ENCODE peak calls at places on chromosomes 12 and 14, in five cellular contexts. One of them, this sample, is unnamed.

GRCh38 chr12:89901319-89901718 is 192.7 kb upstream of the ATP2B1 start:
- DNase-seq in left lung: no peak
- DNase-seq in HepG2: no peak
- DNase-seq in psoas muscle: no peak
- DNase-seq in Caco-2: no peak
- DNase-seq in this sample: no peak

GRCh38 chr14:105894978-105895881 is 368.8 kb downstream of the TMEM121 start:
- DNase-seq in left lung: peak; percentile 21
- DNase-seq in HepG2: no peak
- DNase-seq in psoas muscle: peak; percentile 2
- DNase-seq in Caco-2: peak; percentile 10
- DNase-seq in this sample: no peak

GRCh38 chr14:99258341-99258781 is 13.6 kb downstream of the BCL11B start:
- DNase-seq in left lung: no peak
- DNase-seq in HepG2: no peak
- DNase-seq in psoas muscle: no peak
- DNase-seq in Caco-2: no peak
- DNase-seq in this sample: no peak

GRCh38 chr14:55638665-55639064 is 58.7 kb downstream of the KTN1 start:
- DNase-seq in left lung: no peak
- DNase-seq in HepG2: no peak
- DNase-seq in psoas muscle: no peak
- DNase-seq in Caco-2: no peak
- DNase-seq in this sample: no peak

GRCh38 chr14:37340353-37340752 is 142.6 kb downstream of the MIPOL1 start:
- DNase-seq in left lung: no peak
- DNase-seq in HepG2: peak; percentile 39
- DNase-seq in psoas muscle: no peak
- DNase-seq in Caco-2: no peak
- DNase-seq in this sample: no peak

GRCh38 chr12:26429070-26429691 is 233.8 kb downstream of the SSPN start:
- DNase-seq in left lung: no peak
- DNase-seq in HepG2: peak; percentile 83
- DNase-seq in psoas muscle: no peak
- DNase-seq in Caco-2: no peak
- DNase-seq in this sample: no peak

GRCh38 chr12:78628701-78629100 is 235.9 kb upstream of the SYT1 start:
- DNase-seq in left lung: no peak
- DNase-seq in HepG2: no peak
- DNase-seq in psoas muscle: no peak
- DNase-seq in Caco-2: no peak
- DNase-seq in this sample: no peak

GRCh38 chr12:76666272-76666845 is 97.6 kb upstream of the ZDHHC17 start:
- DNase-seq in left lung: no peak
- DNase-seq in HepG2: no peak
- DNase-seq in psoas muscle: no peak
- DNase-seq in Caco-2: no peak
- DNase-seq in this sample: no peak

GRCh38 chr14:89180546-89180945 is 236.5 kb downstream of the FOXN3 start:
- DNase-seq in left lung: no peak
- DNase-seq in HepG2: no peak
- DNase-seq in psoas muscle: no peak
- DNase-seq in Caco-2: no peak
- DNase-seq in this sample: no peak

GRCh38 chr14:72752034-72752412 is 141.9 kb downstream of the DPF3 start:
- DNase-seq in left lung: no peak
- DNase-seq in HepG2: no peak
- DNase-seq in psoas muscle: no peak
- DNase-seq in Caco-2: no peak
- DNase-seq in this sample: no peak

GRCh38 chr12:12823308-12823707 is 10.2 kb downstream of the DDX47 start:
- DNase-seq in left lung: no peak
- DNase-seq in HepG2: no peak
- DNase-seq in psoas muscle: no peak
- DNase-seq in Caco-2: no peak
- DNase-seq in this sample: no peak
- H3K4me1 ChIP-seq in left lung: peaks cover 16% of the 10 kb centered on the region
- H3K4me1 ChIP-seq in HepG2: no peaks in the 10 kb centered on the region
- H3K4me1 ChIP-seq in psoas muscle: peaks cover 5% of the 10 kb centered on the region
- H3K4me1 ChIP-seq in Caco-2: peaks cover 69% of the 10 kb centered on the region
- H3K4me1 ChIP-seq in this sample: no peaks in the 10 kb centered on the region

GRCh38 chr12:53617700-53618099 is 8.5 kb downstream of the ATF7 start:
- DNase-seq in left lung: no peak
- DNase-seq in HepG2: no peak
- DNase-seq in psoas muscle: no peak
- DNase-seq in Caco-2: no peak
- DNase-seq in this sample: no peak
- H3K4me3 ChIP-seq in left lung: peak overlapping the region; percentile 26
- H3K4me3 ChIP-seq in HepG2: no peak overlapping the region
- H3K4me3 ChIP-seq in psoas muscle: peak overlapping the region; percentile 37
- H3K4me3 ChIP-seq in Caco-2: no peak overlapping the region
- H3K4me3 ChIP-seq in this sample: no peak overlapping the region

DNA sequence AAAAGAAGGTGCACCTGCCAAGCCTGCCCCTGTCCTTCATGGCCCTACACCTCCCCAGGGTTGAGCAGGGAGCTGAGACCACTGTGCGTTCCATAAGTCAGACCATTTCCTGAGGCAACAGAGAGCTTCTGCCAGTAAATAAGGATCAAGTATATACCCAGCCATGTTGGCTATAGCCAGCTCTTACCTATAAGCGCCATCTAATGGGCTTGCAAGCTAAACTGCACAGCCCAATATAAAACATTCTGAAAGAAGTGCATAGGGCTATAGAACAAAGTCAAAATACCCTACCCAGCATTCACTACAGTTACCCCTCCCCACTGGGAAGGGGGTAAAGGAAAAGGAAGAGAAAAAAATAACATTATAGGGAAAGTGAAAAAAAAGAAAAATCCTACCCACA is 59.3 kb upstream of the SCAF11 start:
- DNase-seq in left lung: no peak
- DNase-seq in HepG2: no peak
- DNase-seq in psoas muscle: no peak
- DNase-seq in Caco-2: no peak
- DNase-seq in this sample: no peak
- H3K9me3 ChIP-seq in left lung: no peaks in the 10 kb centered on the region
- H3K9me3 ChIP-seq in HepG2: peaks cover 46% of the 10 kb centered on the region
- H3K9me3 ChIP-seq in psoas muscle: peaks cover 17% of the 10 kb centered on the region
- H3K9me3 ChIP-seq in Caco-2: peaks cover 32% of the 10 kb centered on the region
- H3K9me3 ChIP-seq in this sample: no peaks in the 10 kb centered on the region

GRCh38 chr12:170361-171225 is 43.4 kb downstream of the SLC6A12 start:
- DNase-seq in left lung: no peak
- DNase-seq in HepG2: no peak
- DNase-seq in psoas muscle: no peak
- DNase-seq in Caco-2: no peak
- DNase-seq in this sample: no peak
- H3K4me1 ChIP-seq in left lung: no peaks in the 10 kb centered on the region
- H3K4me1 ChIP-seq in HepG2: peaks cover 37% of the 10 kb centered on the region
- H3K4me1 ChIP-seq in psoas muscle: peaks cover 3% of the 10 kb centered on the region
- H3K4me1 ChIP-seq in Caco-2: peaks cover 6% of the 10 kb centered on the region
- H3K4me1 ChIP-seq in this sample: peaks cover 7% of the 10 kb centered on the region

DNA sequence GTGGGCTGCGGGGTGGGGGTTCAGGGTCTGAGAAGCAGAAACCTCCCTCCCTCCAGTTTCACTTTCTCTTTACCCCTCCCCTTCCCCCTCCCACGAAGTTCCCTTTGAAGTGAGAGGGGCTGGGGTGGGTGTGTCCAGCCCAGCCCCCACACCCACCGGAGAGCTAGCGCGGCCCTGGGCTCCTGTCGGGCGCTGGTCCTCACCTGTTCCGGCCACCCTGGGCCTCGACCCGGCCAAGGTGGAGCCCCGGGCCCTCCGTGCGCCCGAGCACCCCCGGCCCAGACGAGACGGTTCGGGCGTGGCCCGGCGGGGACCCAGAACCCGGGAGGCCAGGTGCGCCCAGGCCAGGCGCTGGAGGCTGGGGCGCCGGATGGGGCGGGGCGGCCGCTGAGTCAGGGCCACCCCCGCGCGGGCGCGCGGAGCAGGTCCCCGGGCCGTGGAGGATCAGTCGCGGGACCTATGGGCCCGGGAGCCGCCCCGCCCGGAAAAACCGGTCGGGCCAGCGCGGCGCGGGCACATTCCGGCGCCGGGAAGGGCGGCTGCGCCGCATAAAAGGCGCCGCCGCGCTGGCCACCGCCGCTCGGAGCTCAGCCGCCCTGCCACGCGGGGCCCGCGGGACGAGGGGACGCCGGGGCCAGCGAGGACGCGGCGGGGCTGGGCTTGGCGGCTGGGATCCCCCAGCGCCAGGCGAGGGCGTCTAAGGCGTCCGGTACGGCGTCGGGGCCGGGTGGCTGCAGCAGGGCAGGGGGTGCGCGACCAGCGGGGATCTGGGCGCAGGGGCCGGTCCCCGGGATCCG is 21.6 kb upstream of the KIF26A start:
- DNase-seq in left lung: peak; percentile 49
- DNase-seq in HepG2: no peak
- DNase-seq in psoas muscle: peak; percentile 5
- DNase-seq in Caco-2: peak; percentile 73
- DNase-seq in this sample: no peak
- H3K4me3 ChIP-seq in left lung: peak overlapping the region; percentile 42
- H3K4me3 ChIP-seq in HepG2: no peak overlapping the region
- H3K4me3 ChIP-seq in psoas muscle: peak overlapping the region; percentile 55
- H3K4me3 ChIP-seq in Caco-2: peak overlapping the region; percentile 56
- H3K4me3 ChIP-seq in this sample: no peak overlapping the region

GRCh38 chr14:24439830-24440605 is 2.6 kb downstream of the SDR39U1 start:
- DNase-seq in left lung: no peak
- DNase-seq in HepG2: no peak
- DNase-seq in psoas muscle: no peak
- DNase-seq in Caco-2: no peak
- DNase-seq in this sample: no peak
- H3K9me3 ChIP-seq in left lung: no peaks in the 10 kb centered on the region
- H3K9me3 ChIP-seq in HepG2: no peaks in the 10 kb centered on the region
- H3K9me3 ChIP-seq in psoas muscle: no peaks in the 10 kb centered on the region
- H3K9me3 ChIP-seq in Caco-2: no peaks in the 10 kb centered on the region
- H3K9me3 ChIP-seq in this sample: no peaks in the 10 kb centered on the region

DNA sequence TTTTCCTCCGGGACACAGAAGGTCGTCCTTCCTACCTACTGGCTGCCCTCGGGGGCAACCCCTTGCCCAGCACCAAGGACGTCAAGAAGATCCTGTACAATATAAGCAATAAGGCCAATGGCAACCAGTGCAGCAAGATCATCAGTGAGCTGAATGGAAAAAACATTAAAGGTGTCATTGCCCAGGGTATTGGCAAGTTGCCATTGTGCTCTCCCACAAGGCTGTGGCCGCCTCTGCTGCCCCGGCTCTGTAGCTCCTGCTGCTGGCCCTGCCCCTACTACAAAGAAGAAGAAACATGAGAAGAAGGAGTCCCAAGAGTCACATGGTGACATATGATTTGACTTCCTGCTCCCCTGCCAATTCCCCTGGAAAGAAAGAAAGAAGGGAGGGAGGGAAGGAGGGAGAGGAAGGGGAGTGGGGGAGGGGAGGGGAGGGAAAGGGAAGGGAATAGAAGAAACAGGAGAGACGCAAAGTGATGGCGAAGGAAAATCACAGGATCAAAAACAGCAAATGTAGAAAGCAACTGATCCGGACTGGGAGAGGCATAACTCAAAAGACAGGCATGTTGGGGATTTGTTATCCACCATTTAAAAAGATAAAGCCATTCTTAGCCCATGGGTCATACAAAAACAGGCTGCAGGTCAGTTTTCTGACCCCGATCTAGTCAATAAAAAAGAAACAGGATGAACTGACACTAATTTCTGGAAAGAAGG is 61.3 kb upstream of the RESF1 start:
- DNase-seq in left lung: peak; percentile 50
- DNase-seq in HepG2: no peak
- DNase-seq in psoas muscle: peak; percentile 19
- DNase-seq in Caco-2: no peak
- DNase-seq in this sample: no peak
- H3K4me1 ChIP-seq in left lung: no peaks in the 10 kb centered on the region
- H3K4me1 ChIP-seq in HepG2: no peaks in the 10 kb centered on the region
- H3K4me1 ChIP-seq in psoas muscle: no peaks in the 10 kb centered on the region
- H3K4me1 ChIP-seq in Caco-2: peaks cover 7% of the 10 kb centered on the region
- H3K4me1 ChIP-seq in this sample: peaks cover 57% of the 10 kb centered on the region